ENCODE peak calls at places on chromosome 6, in ten cellular contexts. W, P, F, L, N, T, O, Q, A and C are unnamed samples.

GRCh38 chr6:113380591-113380990 is 476.6 kb upstream of the MARCKS start:
- DNase-seq in W (no peak), P (no peak), F (no peak), L (no peak), N (no peak), T (no peak), O (no peak), Q (no peak), A (no peak), C (no peak)

GRCh38 chr6:45801471-45802289 is 214.0 kb downstream of the CLIC5 start:
- DNase-seq in W (no peak), P (no peak), F (no peak), L (no peak), N (no peak), T (peak), O (no peak), Q (no peak), A (no peak), C (no peak)

GRCh38 chr6:89999154-89999553 is 104.9 kb downstream of the GJA10 start:
- DNase-seq in W (no peak), P (no peak), F (no peak), L (no peak), N (peak), T (peak), O (no peak), Q (no peak), A (peak), C (no peak)

GRCh38 chr6:47084530-47084929 is 42.4 kb upstream of the ADGRF1 start:
- DNase-seq in W (no peak), P (no peak), F (peak), L (no peak), N (no peak), T (no peak), O (no peak), Q (no peak), A (no peak), C (no peak)

GRCh38 chr6:161434921-161435411 is 161.1 kb upstream of the AGPAT4 start:
- DNase-seq in W (no peak), P (no peak), F (peak), L (peak), N (no peak), T (peak), O (no peak), Q (no peak), A (peak), C (no peak)

GRCh38 chr6:12896208-12896733 is 179.7 kb downstream of the PHACTR1 start:
- DNase-seq in W (no peak), P (no peak), F (no peak), L (no peak), N (no peak), T (no peak), O (no peak), Q (no peak), A (no peak), C (no peak)

GRCh38 chr6:144294016-144294415 is 8.9 kb downstream of the UTRN start:
- DNase-seq in W (no peak), P (no peak), F (peak), L (no peak), N (no peak), T (peak), O (no peak), Q (no peak), A (peak), C (no peak)

GRCh38 chr6:166617359-166617758 is 9.7 kb downstream of the RPS6KA2 start:
- DNase-seq in W (no peak), P (no peak), F (no peak), L (no peak), N (no peak), T (no peak), O (no peak), Q (no peak), A (no peak), C (no peak)

GRCh38 chr6:55568779-55569439 is 10.1 kb downstream of the HMGCLL1 start:
- DNase-seq in W (no peak), P (no peak), F (no peak), L (no peak), N (no peak), T (no peak), O (no peak), Q (no peak), A (peak), C (no peak)

GRCh38 chr6:110408891-110409290 is 6.5 kb downstream of the DDO start:
- DNase-seq in W (no peak), P (no peak), F (no peak), L (no peak), N (no peak), T (no peak), O (no peak), Q (no peak), A (no peak), C (no peak)

GRCh38 chr6:1391692-1392309 is 2.4 kb downstream of the FOXF2 start:
- DNase-seq in W (no peak), P (no peak), F (peak), L (no peak), N (no peak), T (no peak), O (no peak), Q (no peak), A (no peak), C (no peak)

GRCh38 chr6:24547243-24547642 is 52.5 kb downstream of the ALDH5A1 start:
- DNase-seq in W (peak), P (no peak), F (no peak), L (no peak), N (no peak), T (no peak), O (no peak), Q (no peak), A (no peak), C (no peak)

GRCh38 chr6:75065524-75065923 is 140.3 kb downstream of the COL12A1 start:
- DNase-seq in W (peak), P (no peak), F (peak), L (peak), N (no peak), T (peak), O (no peak), Q (no peak), A (peak), C (no peak)

GRCh38 chr6:75076009-75076408 is 129.8 kb downstream of the COL12A1 start:
- DNase-seq in W (no peak), P (no peak), F (no peak), L (no peak), N (no peak), T (no peak), O (no peak), Q (no peak), A (no peak), C (no peak)

DNA sequence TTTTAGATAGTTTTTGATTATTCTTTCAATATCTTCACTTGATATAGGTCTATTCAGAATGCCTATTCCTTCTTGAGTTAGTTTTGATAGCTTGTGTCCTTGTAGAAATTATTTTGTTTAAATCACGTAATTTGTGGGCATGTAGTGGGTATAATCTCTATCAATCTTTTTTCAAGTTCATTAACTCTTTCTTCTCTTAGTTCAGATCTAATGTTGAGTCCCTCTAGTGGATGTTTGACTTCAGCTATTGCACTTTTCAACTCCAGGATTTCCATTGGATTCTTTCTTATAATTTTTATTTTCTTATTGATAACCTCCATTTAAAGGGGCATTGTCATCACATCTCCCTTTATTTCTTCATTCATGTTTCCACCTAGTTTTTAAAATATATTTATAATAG is 135.6 kb downstream of the COL12A1 start:
- DNase-seq in W (no peak), P (no peak), F (no peak), L (no peak), N (no peak), T (no peak), O (no peak), Q (no peak), A (no peak), C (no peak)
- TF ChIP-seq CTCF in W (no peak), P (no peak), F (no peak), L (no peak), N (no peak), T (peak), O (no peak), Q (no peak), A (no peak), C (no peak)

GRCh38 chr6:141561154-141561553 is 571.6 kb upstream of the GJE1 start:
- DNase-seq in W (no peak), P (no peak), F (no peak), L (no peak), N (no peak), T (no peak), O (no peak), Q (no peak), A (no peak), C (no peak)

GRCh38 chr6:141562181-141562800 is 570.4 kb upstream of the GJE1 start:
- DNase-seq in W (peak), P (no peak), F (no peak), L (peak), N (no peak), T (no peak), O (peak), Q (no peak), A (peak), C (peak)

DNA sequence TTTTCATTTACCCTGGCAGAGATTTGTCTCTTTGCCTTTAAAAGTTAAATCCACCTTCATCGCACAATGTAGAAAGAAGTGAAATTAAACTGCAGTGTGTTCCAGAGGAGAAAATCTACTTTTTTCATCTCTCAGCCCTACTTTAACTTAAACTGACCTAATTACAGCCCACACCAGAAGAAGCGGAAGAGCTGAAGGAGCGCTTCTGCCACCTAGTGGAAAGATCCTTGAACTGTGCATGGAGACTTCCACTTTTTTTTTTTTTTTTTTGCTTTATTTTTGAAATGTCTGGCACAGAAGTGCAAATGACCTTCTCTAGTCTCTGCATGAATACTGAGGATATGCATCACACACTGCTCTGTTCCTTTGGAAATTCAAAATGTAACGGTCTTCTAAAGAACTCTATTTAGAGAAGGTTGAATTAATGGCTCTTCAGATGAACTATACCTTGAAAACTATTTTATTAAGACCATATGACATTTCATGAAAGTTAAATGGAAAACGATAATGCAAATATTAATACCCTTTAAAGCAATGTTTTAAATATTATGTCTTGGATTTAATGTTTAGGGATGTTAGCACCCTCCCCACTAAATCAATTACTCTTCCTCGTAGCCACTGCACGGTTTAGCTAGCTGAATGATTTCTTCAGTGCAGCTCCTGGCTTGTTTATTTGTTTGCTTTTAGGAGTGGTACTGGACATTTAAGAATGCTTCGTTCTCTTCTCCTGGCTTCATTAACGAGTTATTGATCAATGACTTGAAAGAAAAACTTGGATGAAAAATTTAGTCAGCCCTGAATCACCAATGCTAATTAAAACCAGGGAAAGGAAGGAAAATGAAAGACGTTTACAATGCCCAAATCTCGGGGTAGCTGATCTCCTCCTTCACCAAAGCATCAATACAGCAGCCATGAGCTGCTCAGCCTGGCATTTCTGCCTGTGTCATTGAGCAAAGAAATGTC is 569.6 kb upstream of the GJE1 start:
- DNase-seq in W (peak), P (peak), F (peak), L (peak), N (peak), T (peak), O (peak), Q (no peak), A (peak), C (peak)
- TF ChIP-seq CTCF in W (peak), P (peak), F (peak), L (peak), N (peak), T (peak), O (peak), Q (peak), A (peak), C (peak)

GRCh38 chr6:137977206-137977605 is 110.1 kb downstream of the TNFAIP3 start:
- DNase-seq in W (no peak), P (no peak), F (no peak), L (no peak), N (no peak), T (no peak), O (no peak), Q (no peak), A (no peak), C (no peak)

GRCh38 chr6:137973201-137973600 is 106.1 kb downstream of the TNFAIP3 start:
- DNase-seq in W (no peak), P (no peak), F (peak), L (no peak), N (no peak), T (peak), O (no peak), Q (no peak), A (peak), C (no peak)

GRCh38 chr6:137977814-137978213 is 110.8 kb downstream of the TNFAIP3 start:
- DNase-seq in W (no peak), P (no peak), F (peak), L (no peak), N (no peak), T (peak), O (no peak), Q (no peak), A (no peak), C (no peak)

GRCh38 chr6:137976430-137976829 is 109.4 kb downstream of the TNFAIP3 start:
- DNase-seq in W (no peak), P (no peak), F (no peak), L (no peak), N (no peak), T (no peak), O (no peak), Q (no peak), A (no peak), C (no peak)

GRCh38 chr6:137975058-137975940 is 108.2 kb downstream of the TNFAIP3 start:
- DNase-seq in W (no peak), P (no peak), F (peak), L (no peak), N (no peak), T (peak), O (no peak), Q (no peak), A (peak), C (no peak)
- TF ChIP-seq CTCF in W (no peak), P (peak), F (peak), L (no peak), N (peak), T (peak), O (no peak), Q (no peak), A (peak), C (peak)

GRCh38 chr6:10429638-10430427 is 15.0 kb upstream of the TFAP2A start:
- DNase-seq in W (no peak), P (no peak), F (peak), L (peak), N (peak), T (peak), O (no peak), Q (no peak), A (peak), C (no peak)
- TF ChIP-seq CTCF in W (peak), P (peak), F (peak), L (peak), N (peak), T (peak), O (peak), Q (peak), A (peak), C (peak)

GRCh38 chr6:52900536-52900935 is 9.0 kb downstream of the GSTA3 start:
- DNase-seq in W (no peak), P (no peak), F (no peak), L (no peak), N (no peak), T (no peak), O (no peak), Q (no peak), A (no peak), C (no peak)

GRCh38 chr6:52910091-52910490 is 593 bp upstream of the GSTA3 start:
- DNase-seq in W (no peak), P (no peak), F (no peak), L (no peak), N (no peak), T (no peak), O (no peak), Q (no peak), A (no peak), C (no peak)

GRCh38 chr6:52909131-52909530 is 367 bp downstream of the GSTA3 start:
- DNase-seq in W (no peak), P (no peak), F (no peak), L (no peak), N (no peak), T (peak), O (no peak), Q (no peak), A (no peak), C (no peak)

GRCh38 chr6:52909531-52909930 is at the start of gene GSTA3:
- DNase-seq in W (no peak), P (no peak), F (no peak), L (no peak), N (no peak), T (no peak), O (no peak), Q (no peak), A (no peak), C (no peak)

DNA sequence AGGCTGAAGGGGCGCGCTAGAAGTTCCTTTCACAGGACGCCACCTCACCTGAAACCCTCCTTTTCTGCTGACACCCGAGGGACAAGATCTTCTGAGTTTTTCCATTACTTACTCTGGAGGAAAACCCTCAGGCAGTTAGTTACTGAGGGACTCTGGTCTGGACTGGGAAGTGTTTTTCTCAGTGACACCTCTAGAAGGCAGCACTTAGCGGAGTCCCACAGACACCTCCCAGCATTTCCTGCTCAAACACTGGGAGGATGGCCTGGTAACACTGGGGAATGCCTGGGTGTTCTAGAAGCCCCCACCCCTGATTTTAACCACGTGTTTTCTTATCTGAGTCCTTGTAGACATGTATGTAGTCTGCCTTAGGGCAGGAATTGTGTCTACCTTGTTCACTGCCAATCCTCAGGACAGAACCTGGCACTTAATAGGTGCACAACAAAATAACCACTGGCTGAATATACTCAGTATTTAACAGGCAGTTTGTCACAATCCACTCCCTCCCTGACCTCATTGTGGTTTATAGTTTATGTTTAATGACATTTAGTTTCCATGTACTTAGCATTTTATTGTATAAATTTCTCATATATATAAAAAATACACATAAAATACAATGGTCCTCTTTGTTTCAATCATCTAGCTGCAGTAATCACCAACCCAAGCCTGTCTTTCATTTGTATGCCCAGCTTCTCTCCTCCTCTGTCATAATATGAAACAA is 4.8 kb downstream of the GSTA3 start:
- DNase-seq in W (no peak), P (no peak), F (no peak), L (no peak), N (no peak), T (peak), O (no peak), Q (no peak), A (no peak), C (no peak)
- TF ChIP-seq CTCF in W (no peak), P (no peak), F (peak), L (peak), N (peak), T (peak), O (no peak), Q (no peak), A (peak), C (peak)